ENCODE peak calls at places on chromosomes 1 and 21, in nine cellular contexts. S, G, U, K, N, O, F, V and L are unnamed samples.

GRCh38 chr1:202752799-202753198 is 42.5 kb upstream of the SYT2 start:
- DNase-seq in N (no peak), U (no peak), S (no peak), O (no peak), V (no peak), F (no peak), K (no peak), G (no peak), L (no peak)

GRCh38 chr1:233238884-233239432 is 56.6 kb downstream of the PCNX2 start:
- DNase-seq in G (no peak), O (no peak), N (no peak), V (no peak), K (peak), S (no peak), F (no peak), U (no peak), L (no peak)

GRCh38 chr21:33541756-33542639 is at the start of gene GART:
- DNase-seq in U (peak), O (peak), K (peak), S (peak), V (no peak), N (peak), F (peak), G (peak), L (peak)

GRCh38 chr21:15281714-15282113 is 216.9 kb upstream of the NRIP1 start:
- DNase-seq in G (no peak), S (no peak), O (no peak), V (no peak), U (no peak), K (no peak), F (no peak), N (no peak), L (no peak)

GRCh38 chr1:111551623-111552470 is 48.4 kb upstream of the ADORA3 start:
- DNase-seq in U (no peak), K (no peak), N (no peak), S (no peak), O (no peak), G (no peak), V (no peak), F (no peak), L (no peak)

GRCh38 chr1:245247791-245248789 is 93.3 kb downstream of the KIF26B start:
- DNase-seq in K (no peak), S (no peak), V (no peak), O (no peak), G (no peak), U (no peak), N (no peak), F (no peak), L (no peak)

GRCh38 chr1:58783090-58783992 is 506 bp downstream of the JUN start:
- DNase-seq in V (no peak), S (peak), O (peak), F (peak), U (no peak), G (peak), K (no peak), N (peak), L (no peak)

GRCh38 chr1:205584732-205585131 is 47.1 kb downstream of the ELK4 start:
- DNase-seq in G (no peak), S (no peak), F (no peak), O (no peak), N (peak), U (no peak), K (no peak), V (no peak), L (no peak)

GRCh38 chr1:104991702-104992101 is 1242.0 kb downstream of the AMY1C start:
- DNase-seq in V (no peak), K (no peak), F (peak), U (no peak), S (no peak), G (no peak), N (no peak), O (no peak), L (no peak)

GRCh38 chr1:31931241-31932225 is 6.6 kb downstream of the PTP4A2 start:
- DNase-seq in N (no peak), K (no peak), S (peak), V (no peak), F (peak), G (no peak), O (no peak), U (no peak), L (no peak)

GRCh38 chr1:156262461-156263287 is 14.8 kb upstream of the PAQR6 start:
- DNase-seq in V (peak), K (peak), G (no peak), S (peak), N (no peak), O (no peak), F (no peak), U (peak), L (no peak)

GRCh38 chr21:37297364-37297763 is 30.2 kb upstream of the VPS26C start:
- DNase-seq in U (no peak), S (peak), G (no peak), O (no peak), K (no peak), F (no peak), V (no peak), N (no peak), L (no peak)

GRCh38 chr1:3227372-3227704 is 158.3 kb downstream of the PRDM16 start:
- DNase-seq in G (no peak), N (no peak), O (no peak), F (no peak), V (no peak), S (no peak), U (no peak), K (no peak), L (no peak)

GRCh38 chr1:204126941-204127340 is 24.9 kb downstream of the ETNK2 start:
- DNase-seq in K (no peak), O (no peak), S (no peak), U (no peak), G (no peak), F (no peak), V (no peak), N (no peak), L (no peak)

GRCh38 chr1:81144240-81144639 is 656.5 kb upstream of the ADGRL2 start:
- DNase-seq in G (no peak), F (peak), K (no peak), S (no peak), V (no peak), N (no peak), O (no peak), U (no peak), L (no peak)

GRCh38 chr1:201648066-201648910 is 109.4 kb downstream of the NAV1 start:
- DNase-seq in S (peak), G (peak), K (no peak), V (no peak), U (no peak), F (peak), O (no peak), N (peak), L (no peak)

GRCh38 chr1:187626056-187626455 is 797.3 kb downstream of the PLA2G4A start:
- DNase-seq in N (no peak), F (peak), V (no peak), S (no peak), O (no peak), U (no peak), K (no peak), G (no peak), L (no peak)

GRCh38 chr1:182580736-182581135 is 8.3 kb downstream of the RNASEL start:
- DNase-seq in K (no peak), U (no peak), F (no peak), V (no peak), N (no peak), S (no peak), G (no peak), O (no peak), L (no peak)

GRCh38 chr1:150121236-150121862 is 28.4 kb upstream of the PLEKHO1 start:
- DNase-seq in S (peak), O (no peak), N (no peak), U (no peak), V (no peak), G (no peak), K (no peak), F (no peak), L (no peak)
- TF ChIP-seq CTCF in S (no peak), O (no peak), N (no peak), U (no peak), V (no peak), G (no peak), K (no peak), F (no peak), L (no peak)

GRCh38 chr1:108521990-108522393 is 37.9 kb upstream of the EEIG2 start:
- DNase-seq in S (peak), U (no peak), N (no peak), V (no peak), G (no peak), K (no peak), F (peak), O (no peak), L (no peak)
- TF ChIP-seq CTCF in S (no peak), U (no peak), N (no peak), V (no peak), G (no peak), K (no peak), F (no peak), O (no peak), L (no peak)

DNA sequence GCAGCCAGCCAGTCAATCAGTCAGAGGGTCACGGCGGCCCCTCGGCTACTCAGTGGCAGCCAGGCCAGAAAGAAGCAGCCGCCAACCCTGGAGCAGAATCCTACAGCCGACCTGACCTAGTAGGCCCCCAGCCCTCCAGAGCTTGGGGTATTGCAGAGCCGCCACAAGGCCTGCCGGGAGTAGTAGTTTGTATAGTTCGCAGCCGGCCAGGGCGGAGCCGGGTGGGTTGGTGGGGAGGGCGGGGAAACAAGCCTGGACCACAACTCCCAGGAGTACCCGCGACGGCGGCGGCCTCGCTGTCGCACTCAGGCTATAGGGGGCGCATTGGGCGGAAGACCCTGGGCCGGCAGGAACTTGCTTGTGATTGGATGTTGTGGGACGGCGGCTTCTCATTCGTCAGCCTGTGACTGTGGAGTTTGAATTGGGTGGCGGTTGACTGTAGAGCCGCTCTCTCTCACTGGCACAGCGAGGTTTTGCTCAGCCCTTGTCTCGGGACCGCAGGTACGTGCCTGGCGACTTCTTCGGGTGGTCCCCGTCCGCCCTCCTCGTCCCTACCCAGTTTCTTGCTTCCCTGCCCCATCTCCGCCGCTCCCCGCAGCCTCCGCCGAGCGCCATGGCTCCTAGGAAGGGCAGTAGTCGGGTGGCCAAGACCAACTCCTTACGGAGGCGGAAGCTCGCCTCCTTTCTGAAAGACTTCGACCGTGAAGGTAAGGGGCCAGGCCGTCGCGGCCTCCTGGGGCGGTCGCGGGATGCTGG is at the start of gene CDCA8:
- DNase-seq in F (peak), V (peak), G (peak), N (peak), U (peak), O (peak), K (peak), S (peak), L (peak)
- TF ChIP-seq CTCF in F (peak), V (peak), G (peak), N (peak), U (peak), O (peak), K (peak), S (peak), L (peak)

DNA sequence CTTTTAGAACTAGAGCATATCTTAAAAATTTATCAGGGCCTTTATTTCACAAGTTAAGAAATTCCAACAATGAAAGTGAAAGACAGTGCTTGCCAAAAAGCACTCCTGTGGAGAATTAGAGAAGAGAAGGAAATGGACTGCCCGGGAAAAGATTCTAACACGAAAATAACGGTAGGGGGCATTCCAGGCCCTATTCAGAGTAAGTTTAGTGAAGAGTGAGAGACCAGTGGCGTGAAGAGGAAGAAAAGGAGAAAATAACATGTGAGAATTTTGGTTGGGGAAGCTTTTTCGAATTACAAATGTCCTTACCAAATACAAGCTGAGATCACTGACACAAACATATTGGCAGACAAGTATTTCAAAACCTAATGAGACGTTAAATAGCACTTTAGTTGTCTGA is 38.4 kb upstream of the RBM34 start:
- DNase-seq in N (no peak), O (no peak), V (no peak), F (peak), K (no peak), U (peak), S (peak), G (peak), L (peak)
- TF ChIP-seq CTCF in N (no peak), O (no peak), V (peak), F (peak), K (no peak), U (peak), S (peak), G (no peak), L (peak)